ENCODE peak calls at places on chromosomes 6 and 20, in seven cellular contexts. V is body of pancreas, J is tibial nerve, D is A549, G is HCT116, S is heart left ventricle, P is IMR-90. N is an unnamed sample.

GRCh38 chr20:17868146-17868545 is 100.4 kb downstream of the SNX5 start:
- DNase-seq in D (no peak), V (no peak), J (no peak), G (no peak), P (no peak), S (no peak), N (no peak)

GRCh38 chr20:2619961-2620595 is 32.4 kb upstream of the NOP56 start:
- DNase-seq in G (peak; percentile 22), J (no peak), D (peak; percentile 19), S (no peak), P (peak; percentile 15), V (no peak), N (no peak)

GRCh38 chr20:58565461-58566175 is 50.4 kb upstream of the APCDD1L start:
- DNase-seq in P (no peak), S (no peak), D (no peak), G (no peak), V (no peak), J (no peak), N (no peak)

GRCh38 chr20:49888341-49889244 is 26.7 kb downstream of the SPATA2 start:
- DNase-seq in J (no peak), D (peak; percentile 77), P (peak; percentile 56), V (peak; percentile 48), G (peak; percentile 21), S (no peak), N (peak; percentile 50)

GRCh38 chr6:108492131-108492766 is 68.5 kb upstream of the FOXO3 start:
- DNase-seq in V (no peak), S (no peak), G (peak; percentile 36), D (peak; percentile 6), P (peak; percentile 54), J (no peak), N (no peak)

GRCh38 chr20:3515379-3516175 is 44.8 kb downstream of the ATRN start:
- DNase-seq in S (no peak), J (no peak), V (no peak), G (no peak), D (no peak), P (peak; percentile 50), N (no peak)

GRCh38 chr6:11439017-11439420 is 98.5 kb upstream of the TMEM170B start:
- DNase-seq in V (no peak), D (no peak), S (no peak), P (no peak), J (no peak), G (no peak), N (no peak)

GRCh38 chr6:152993431-152993830 is 9.1 kb downstream of the MTRF1L start:
- DNase-seq in D (peak; percentile 19), P (no peak), S (no peak), V (no peak), J (no peak), G (peak; percentile 15), N (no peak)

GRCh38 chr20:47360489-47361267 is 4.2 kb upstream of the ZMYND8 start:
- DNase-seq in D (peak; percentile 51), P (peak; percentile 98), J (peak; percentile 78), G (peak; percentile 60), S (peak; percentile 93), V (peak; percentile 78), N (peak; percentile 94)

GRCh38 chr6:41289815-41290214 is 3.3 kb upstream of the TREM1 start:
- DNase-seq in J (no peak), S (no peak), V (no peak), P (no peak), D (no peak), G (no peak), N (no peak)

GRCh38 chr6:41732601-41733348 is 2.6 kb downstream of the TFEB start:
- DNase-seq in J (no peak), V (no peak), S (no peak), P (no peak), D (no peak), G (no peak), N (no peak)

GRCh38 chr20:62143118-62143975 is at the start of the genes PSMA7 and SS18L1:
- DNase-seq in G (peak; percentile 50), V (peak; percentile 88), D (peak; percentile 75), J (peak; percentile 73), P (peak; percentile 80), S (peak; percentile 91), N (peak; percentile 79)

GRCh38 chr6:35694462-35694861 is 5.7 kb upstream of the FKBP5 start:
- DNase-seq in G (peak; percentile 24), P (peak; percentile 51), S (no peak), D (peak; percentile 21), J (no peak), V (no peak), N (no peak)

GRCh38 chr6:135162678-135163439 is 18.2 kb upstream of the MYB start:
- DNase-seq in S (no peak), J (no peak), V (no peak), P (no peak), D (peak; percentile 43), G (peak; percentile 68), N (no peak)

GRCh38 chr20:12318043-12318442 is 400.4 kb downstream of the BTBD3 start:
- DNase-seq in G (no peak), J (no peak), P (no peak), V (no peak), D (no peak), S (no peak), N (no peak)

GRCh38 chr6:164570791-164571190 is 738.6 kb downstream of the C6orf118 start:
- DNase-seq in S (no peak), P (no peak), G (no peak), D (no peak), V (no peak), J (no peak), N (no peak)

GRCh38 chr20:20969701-20970100 is 136.5 kb downstream of the LINC00237 start:
- DNase-seq in V (no peak), S (no peak), P (no peak), J (no peak), D (no peak), G (no peak), N (no peak)

GRCh38 chr20:32304121-32304520 is 26.7 kb downstream of the KIF3B start:
- DNase-seq in S (no peak), G (no peak), P (no peak), V (no peak), D (no peak), J (no peak), N (no peak)
- TF ChIP-seq POLR2A in S (no peak), G (no peak), P (no peak), V (no peak), D (no peak), J (no peak), N (no peak)

DNA sequence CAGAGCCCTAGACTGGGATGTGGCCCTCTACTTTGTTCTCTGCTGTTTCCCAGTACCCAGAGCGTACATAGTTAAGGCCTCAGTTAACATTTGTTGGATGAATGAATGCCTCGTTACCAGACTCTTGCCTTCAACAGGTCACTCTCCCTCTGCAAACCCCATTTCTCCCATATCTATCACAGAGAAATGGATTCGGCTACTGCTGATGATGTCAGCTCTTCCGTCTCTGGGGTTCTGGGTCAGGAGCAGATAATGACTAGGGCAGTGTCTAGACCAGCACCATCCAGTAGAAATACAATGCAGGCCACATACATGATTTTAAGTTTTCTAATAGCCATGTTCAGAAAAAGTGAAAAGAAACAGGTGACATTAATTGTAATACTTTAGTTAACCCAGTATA is 47.9 kb downstream of the TOX2 start:
- DNase-seq in V (no peak), P (no peak), J (no peak), S (no peak), G (no peak), D (no peak), N (no peak)
- H3K4me1 ChIP-seq in V (peaks cover 18% of the 10 kb centered on the region), P (peaks cover 20% of the 10 kb centered on the region), J (no peaks in the 10 kb centered on the region), S (peaks cover 9% of the 10 kb centered on the region), G (peaks cover 81% of the 10 kb centered on the region), D (peaks cover 34% of the 10 kb centered on the region), N (no peaks in the 10 kb centered on the region)

GRCh38 chr20:38963745-38964144 is 1.6 kb downstream of the DHX35 start:
- DNase-seq in J (no peak), V (no peak), D (no peak), G (no peak), P (no peak), S (no peak), N (no peak)
- TF ChIP-seq POLR2A in J (no peak), V (no peak), D (no peak), G (no peak), P (no peak), S (no peak), N (no peak)

DNA sequence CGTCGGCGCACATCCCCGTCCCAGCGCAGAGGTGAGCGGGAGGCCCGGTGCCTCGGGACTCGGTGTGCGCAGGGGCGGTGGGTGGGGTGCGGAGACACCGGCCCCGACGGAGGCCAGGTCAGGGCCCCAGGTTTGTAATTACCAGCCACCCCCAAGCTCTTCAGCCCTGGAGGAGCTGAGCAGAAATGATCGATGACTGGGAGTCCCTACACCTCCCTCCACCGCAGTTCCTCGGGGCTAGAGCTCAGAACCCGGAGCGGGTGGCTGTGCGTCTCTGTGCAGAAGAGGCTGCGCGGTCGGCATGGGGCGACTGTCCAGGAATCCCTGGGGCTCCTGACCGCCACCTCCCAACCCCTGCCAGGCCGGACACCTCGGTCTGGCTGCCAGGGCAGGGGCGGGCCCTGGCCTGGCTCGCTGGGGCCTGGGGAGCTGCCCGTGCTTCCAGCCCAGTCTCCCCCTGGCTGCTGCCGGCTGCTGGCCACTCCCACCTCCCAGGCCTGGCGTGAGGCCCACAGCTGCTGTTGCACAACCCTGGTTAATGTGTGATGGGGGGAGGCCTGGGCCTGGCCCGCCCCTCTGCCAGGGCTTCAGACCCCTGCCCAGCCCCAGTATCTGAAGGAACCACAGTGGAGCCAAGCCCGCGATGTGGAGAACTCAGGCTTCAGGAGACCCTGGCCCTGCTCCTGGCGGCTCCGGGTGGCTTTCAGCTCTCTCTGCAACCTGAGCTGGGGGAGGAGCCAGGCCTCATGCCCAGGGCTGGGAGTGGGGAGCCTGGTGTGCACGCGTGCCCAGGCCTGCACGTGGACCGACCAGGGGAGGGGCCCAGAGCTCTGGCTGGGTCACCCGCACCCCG is 1.2 kb downstream of the SLC2A4RG start:
- DNase-seq in V (peak; percentile 96), J (peak; percentile 94), G (peak; percentile 48), D (peak; percentile 94), P (peak; percentile 86), S (peak; percentile 93), N (peak; percentile 95)
- H3K4me1 ChIP-seq in V (peaks cover 43% of the 10 kb centered on the region), J (no peaks in the 10 kb centered on the region), G (peaks cover 46% of the 10 kb centered on the region), D (peaks cover 17% of the 10 kb centered on the region), P (peaks cover 10% of the 10 kb centered on the region), S (peaks cover 24% of the 10 kb centered on the region), N (peaks cover 31% of the 10 kb centered on the region)

DNA sequence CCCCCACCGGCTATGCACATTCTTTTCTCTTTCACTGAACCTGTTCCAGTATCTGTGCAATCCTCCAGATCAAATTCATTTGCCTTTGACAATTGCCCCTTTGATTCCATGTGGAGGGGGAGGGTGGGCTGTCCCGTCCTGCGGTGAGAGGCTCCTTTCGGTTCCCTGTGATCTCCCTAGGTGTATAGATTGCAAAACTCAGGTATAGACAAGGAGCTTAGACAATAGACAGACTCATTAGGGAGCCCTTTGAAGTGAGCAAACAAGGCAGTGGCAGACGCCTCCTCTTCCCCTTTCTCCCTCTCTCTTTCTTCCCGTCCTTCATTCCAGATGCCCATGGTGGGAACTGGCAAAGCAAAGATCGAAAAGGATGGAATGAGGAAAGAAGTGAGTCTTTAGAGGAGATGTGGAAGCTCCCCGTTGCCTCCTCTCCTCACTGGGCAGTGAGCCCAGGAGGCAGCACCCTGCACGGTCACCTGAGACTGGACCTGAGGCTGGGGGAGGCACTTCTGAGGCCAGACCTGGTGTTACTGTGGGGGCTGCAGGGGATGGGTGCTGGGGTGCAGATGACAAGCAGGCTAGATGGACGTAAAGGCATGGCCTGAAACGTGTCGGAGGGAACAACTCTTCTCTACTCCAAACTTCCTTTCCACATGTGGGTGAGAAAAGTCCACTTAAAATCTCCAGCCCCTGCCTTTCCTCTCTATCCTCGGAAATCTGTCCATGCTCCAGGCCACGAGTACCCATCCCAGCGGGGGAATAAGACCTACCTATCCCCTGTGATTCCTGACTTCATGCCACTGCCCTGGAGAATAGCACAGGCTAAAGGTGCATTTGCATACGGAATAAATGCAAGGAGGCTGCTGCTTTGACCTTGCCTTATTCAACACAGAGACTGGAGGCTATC is 256.6 kb upstream of the FOXQ1 start:
- DNase-seq in G (peak; percentile 41), J (no peak), V (no peak), D (no peak), S (no peak), P (no peak), N (no peak)
- TF ChIP-seq POLR2A in G (no peak), J (no peak), V (no peak), D (no peak), S (no peak), P (no peak), N (no peak)